ENCODE peak calls at places on chromosomes 2 and 18, in eight cellular contexts. L is fibroblast of the aortic adventitia, H is SJSA1, A is A549, F is K562, Q is lower lobe of right lung, I is HL-60, U is neuronal stem cell. K is an unnamed sample.

GRCh38 chr2:161988589-161988988 is 85.4 kb downstream of the DPP4 start:
- DNase-seq in L (no peak), H (no peak), A (no peak), F (peak), Q (no peak), I (no peak), U (no peak), K (no peak)

GRCh38 chr18:7307586-7307985 is 76.7 kb downstream of the LRRC30 start:
- DNase-seq in L (no peak), H (no peak), A (no peak), F (no peak), Q (no peak), I (no peak), U (no peak), K (no peak)

GRCh38 chr2:127656569-127657231 is 10.7 kb downstream of the GPR17 start:
- DNase-seq in L (no peak), H (no peak), A (no peak), F (no peak), Q (peak), I (no peak), U (no peak), K (peak)

GRCh38 chr2:205235434-205235833 is 446.9 kb upstream of the NRP2 start:
- DNase-seq in L (no peak), H (no peak), A (peak), F (no peak), Q (no peak), I (no peak), U (no peak), K (no peak)

GRCh38 chr18:36378194-36378593 is 80.7 kb downstream of the FHOD3 start:
- DNase-seq in L (no peak), H (no peak), A (no peak), F (no peak), Q (no peak), I (no peak), U (no peak), K (no peak)

GRCh38 chr2:182866461-182867369 is at the start of gene FRZB:
- DNase-seq in L (peak), H (peak), A (no peak), F (peak), Q (peak), I (no peak), U (peak), K (peak)

GRCh38 chr2:127770973-127771735 is 39.8 kb downstream of the WDR33 start:
- DNase-seq in L (peak), H (no peak), A (peak), F (no peak), Q (no peak), I (peak), U (no peak), K (no peak)

GRCh38 chr2:106108351-106108750 is 85.8 kb downstream of the UXS1 start:
- DNase-seq in L (peak), H (no peak), A (peak), F (no peak), Q (no peak), I (no peak), U (no peak), K (no peak)

GRCh38 chr2:144925886-144926285 is 406.0 kb upstream of the ZEB2 start:
- DNase-seq in L (no peak), H (no peak), A (no peak), F (no peak), Q (no peak), I (no peak), U (no peak), K (no peak)

GRCh38 chr2:120579916-120580685 is 155.6 kb upstream of the GLI2 start:
- DNase-seq in L (no peak), H (no peak), A (no peak), F (no peak), Q (no peak), I (no peak), U (no peak), K (no peak)

GRCh38 chr2:84388133-84388532 is 70.9 kb downstream of the SUCLG1 start:
- DNase-seq in L (peak), H (no peak), A (no peak), F (no peak), Q (no peak), I (no peak), U (no peak), K (no peak)

GRCh38 chr2:234771985-234772774 is 179.6 kb upstream of the SH3BP4 start:
- DNase-seq in L (peak), H (no peak), A (no peak), F (no peak), Q (no peak), I (no peak), U (no peak), K (no peak)

GRCh38 chr2:111667001-111667400 is 217.0 kb downstream of the ANAPC1 start:
- DNase-seq in L (no peak), H (no peak), A (no peak), F (no peak), Q (no peak), I (no peak), U (no peak), K (no peak)

GRCh38 chr2:18440141-18440605 is 120.3 kb downstream of the RDH14 start:
- DNase-seq in L (peak), H (no peak), A (no peak), F (no peak), Q (no peak), I (no peak), U (no peak), K (no peak)

GRCh38 chr2:69615078-69615630 is 28.4 kb downstream of the AAK1 start:
- DNase-seq in L (peak), H (no peak), A (no peak), F (no peak), Q (no peak), I (no peak), U (no peak), K (no peak)

GRCh38 chr2:232999354-232999753 is 13.7 kb downstream of the NGEF start:
- DNase-seq in L (no peak), H (peak), A (no peak), F (peak), Q (no peak), I (no peak), U (no peak), K (peak)

GRCh38 chr2:233928594-233929351 is 11.6 kb downstream of the TRPM8 start:
- DNase-seq in L (peak), H (no peak), A (peak), F (peak), Q (no peak), I (no peak), U (peak), K (no peak)

GRCh38 chr2:107324166-107324565 is 438.2 kb upstream of the ST6GAL2 start:
- DNase-seq in L (no peak), H (no peak), A (no peak), F (no peak), Q (no peak), I (no peak), U (no peak), K (no peak)

GRCh38 chr2:109128466-109129355 is at the start of gene SH3RF3:
- DNase-seq in L (peak), H (peak), A (peak), F (no peak), Q (peak), I (peak), U (peak), K (peak)

GRCh38 chr2:183456177-183456576 is 331.9 kb downstream of the NUP35 start:
- DNase-seq in L (no peak), H (no peak), A (no peak), F (no peak), Q (no peak), I (no peak), U (no peak), K (no peak)

GRCh38 chr2:58138631-58139030 is 92.0 kb downstream of the VRK2 start:
- DNase-seq in L (peak), H (no peak), A (no peak), F (no peak), Q (no peak), I (no peak), U (no peak), K (no peak)

GRCh38 chr2:39571197-39571731 is 94.5 kb upstream of the TMEM178A start:
- DNase-seq in L (peak), H (no peak), A (no peak), F (no peak), Q (no peak), I (no peak), U (no peak), K (peak)

GRCh38 chr18:74397572-74397971 is 59.5 kb downstream of the DIPK1C start:
- DNase-seq in L (no peak), H (no peak), A (no peak), F (no peak), Q (no peak), I (no peak), U (no peak), K (no peak)

GRCh38 chr18:2002178-2002577 is 569.1 kb downstream of the METTL4 start:
- DNase-seq in L (peak), H (no peak), A (no peak), F (no peak), Q (no peak), I (no peak), U (peak), K (no peak)

GRCh38 chr2:29218550-29219125 is 103.4 kb downstream of the CLIP4 start:
- DNase-seq in L (no peak), H (no peak), A (no peak), F (no peak), Q (no peak), I (no peak), U (no peak), K (peak)

GRCh38 chr18:49016648-49017539 is 66.1 kb upstream of the SMAD7 start:
- DNase-seq in L (peak), H (peak), A (peak), F (peak), Q (peak), I (no peak), U (peak), K (no peak)

GRCh38 chr2:136246086-136246669 is 128.2 kb upstream of the CXCR4 start:
- DNase-seq in L (peak), H (peak), A (peak), F (no peak), Q (peak), I (peak), U (no peak), K (peak)

GRCh38 chr2:161480123-161480522 is 64.0 kb downstream of the TBR1 start:
- DNase-seq in L (no peak), H (no peak), A (no peak), F (no peak), Q (no peak), I (no peak), U (no peak), K (no peak)

GRCh38 chr2:20378341-20378740 is 27.7 kb upstream of the PUM2 start:
- DNase-seq in L (no peak), H (no peak), A (no peak), F (no peak), Q (no peak), I (no peak), U (no peak), K (no peak)

GRCh38 chr2:30920511-30920910 is 113.3 kb upstream of the CAPN13 start:
- DNase-seq in L (no peak), H (no peak), A (no peak), F (no peak), Q (no peak), I (no peak), U (no peak), K (no peak)

GRCh38 chr2:219744698-219745097 is 117.3 kb downstream of the SLC4A3 start:
- DNase-seq in L (no peak), H (no peak), A (no peak), F (no peak), Q (no peak), I (no peak), U (no peak), K (no peak)

DNA sequence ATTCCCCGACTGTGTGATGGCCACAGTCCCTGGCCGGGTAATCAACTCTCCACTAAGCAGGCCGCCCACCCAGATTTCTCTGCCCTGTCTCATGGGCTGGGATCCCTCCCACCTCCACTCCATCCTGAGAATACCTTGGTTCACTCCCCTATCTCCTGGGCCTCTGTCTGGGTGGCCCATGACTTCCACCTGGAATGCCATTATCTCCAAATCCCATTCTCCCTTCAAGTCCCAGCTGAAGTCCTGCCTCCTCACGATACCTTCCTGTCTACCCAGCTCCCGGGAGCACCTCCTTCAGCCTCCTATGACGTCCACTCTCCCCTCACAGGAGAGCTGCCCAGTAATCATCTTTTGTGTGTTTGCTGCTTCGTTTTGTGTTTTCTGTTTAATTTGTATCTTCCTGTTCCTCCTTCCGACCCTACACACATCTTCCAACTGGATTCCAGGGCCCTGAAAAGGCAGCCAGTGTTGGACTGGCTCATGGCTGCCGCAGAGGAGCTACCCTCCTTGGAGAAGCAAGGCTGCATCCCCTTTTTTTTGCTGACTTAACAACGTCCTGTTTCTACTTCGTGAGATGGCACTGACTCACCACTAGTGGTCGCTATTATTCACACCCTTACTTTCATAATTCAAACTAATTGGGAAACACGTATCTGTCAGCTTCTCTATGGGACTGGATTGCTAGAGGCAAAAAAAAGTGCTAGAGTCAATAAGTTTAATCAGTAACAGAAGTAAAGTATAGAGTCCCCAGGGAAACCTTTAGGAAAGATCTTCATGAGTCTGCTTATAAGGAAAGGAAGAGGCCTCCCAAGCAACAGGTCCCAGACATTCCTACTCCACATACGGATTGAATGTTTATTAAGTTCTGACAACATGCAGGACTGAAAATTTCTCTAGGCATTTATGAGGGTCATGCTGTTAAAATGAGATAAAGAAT is 171.9 kb upstream of the GATA6 start:
- DNase-seq in L (peak), H (no peak), A (peak), F (peak), Q (no peak), I (peak), U (peak), K (no peak)
- H3K4me3 ChIP-seq in L (no peak), H (no peak), A (no peak), F (no peak), Q (no peak), I (no peak), U (no peak), K (no peak)

GRCh38 chr2:10234409-10235094 is 68.2 kb upstream of the HPCAL1 start:
- DNase-seq in L (peak), H (no peak), A (no peak), F (no peak), Q (peak), I (no peak), U (no peak), K (no peak)
- H3K4me3 ChIP-seq in L (no peak), H (no peak), A (no peak), F (no peak), Q (no peak), I (no peak), U (no peak), K (no peak)

GRCh38 chr2:130334026-130334425 is 8.7 kb upstream of the IMP4 start:
- DNase-seq in L (no peak), H (peak), A (no peak), F (no peak), Q (no peak), I (no peak), U (no peak), K (no peak)

GRCh38 chr2:130336877-130337734 is 5.6 kb upstream of the IMP4 start:
- DNase-seq in L (peak), H (peak), A (peak), F (peak), Q (peak), I (no peak), U (peak), K (peak)

GRCh38 chr2:130337735-130338325 is 4.9 kb upstream of the IMP4 start:
- DNase-seq in L (peak), H (peak), A (no peak), F (peak), Q (no peak), I (no peak), U (no peak), K (no peak)

GRCh38 chr2:130335226-130335625 is 7.5 kb upstream of the IMP4 start:
- DNase-seq in L (no peak), H (peak), A (no peak), F (no peak), Q (no peak), I (no peak), U (no peak), K (no peak)

GRCh38 chr2:130336150-130336876 is 6.4 kb upstream of the IMP4 start:
- DNase-seq in L (no peak), H (peak), A (peak), F (no peak), Q (no peak), I (no peak), U (no peak), K (no peak)
- H3K4me3 ChIP-seq in L (no peak), H (no peak), A (peak), F (peak), Q (no peak), I (no peak), U (no peak), K (no peak)

GRCh38 chr18:25423267-25423666 is 71.3 kb upstream of the ZNF521 start:
- DNase-seq in L (no peak), H (no peak), A (no peak), F (no peak), Q (no peak), I (no peak), U (no peak), K (no peak)
- H3K4me3 ChIP-seq in L (no peak), H (no peak), A (no peak), F (no peak), Q (no peak), I (no peak), U (no peak), K (no peak)

GRCh38 chr18:79704631-79705030 is 25.0 kb downstream of the CTDP1 start:
- DNase-seq in L (no peak), H (no peak), A (no peak), F (no peak), Q (no peak), I (no peak), U (no peak), K (no peak)

GRCh38 chr18:79707239-79707638 is 27.6 kb downstream of the CTDP1 start:
- DNase-seq in L (no peak), H (no peak), A (no peak), F (no peak), Q (no peak), I (no peak), U (no peak), K (no peak)

GRCh38 chr18:79706658-79707057 is 27.1 kb downstream of the CTDP1 start:
- DNase-seq in L (no peak), H (no peak), A (no peak), F (no peak), Q (no peak), I (no peak), U (no peak), K (no peak)

GRCh38 chr18:79706006-79706405 is 26.4 kb downstream of the CTDP1 start:
- DNase-seq in L (no peak), H (no peak), A (no peak), F (no peak), Q (no peak), I (no peak), U (no peak), K (no peak)

DNA sequence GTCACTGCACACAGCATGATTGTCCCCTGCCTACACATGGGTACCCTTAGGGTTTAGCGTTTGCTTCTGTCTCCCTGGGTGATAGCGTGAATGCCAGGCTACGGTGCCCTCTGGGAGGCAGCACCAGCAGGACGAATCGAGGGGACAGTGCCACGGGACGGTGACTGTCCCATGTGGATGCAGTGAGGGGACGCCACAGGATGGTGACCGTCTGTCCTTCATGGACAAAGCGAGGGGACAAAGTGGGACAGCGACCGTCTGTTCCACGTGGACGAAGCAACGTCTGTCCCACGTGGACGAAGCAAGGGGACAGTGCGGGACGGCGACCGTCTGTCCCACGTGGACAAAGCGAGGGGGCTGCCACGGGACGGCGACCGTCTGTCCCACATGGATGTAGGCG is 25.7 kb downstream of the CTDP1 start:
- DNase-seq in L (no peak), H (no peak), A (no peak), F (no peak), Q (peak), I (no peak), U (no peak), K (no peak)
- H3K4me3 ChIP-seq in L (no peak), H (no peak), A (no peak), F (no peak), Q (no peak), I (no peak), U (peak), K (no peak)

GRCh38 chr2:157174321-157174720 is 83.2 kb upstream of the GALNT5 start:
- DNase-seq in L (no peak), H (no peak), A (no peak), F (no peak), Q (no peak), I (no peak), U (no peak), K (no peak)

GRCh38 chr2:157170299-157170698 is 87.2 kb upstream of the GALNT5 start:
- DNase-seq in L (no peak), H (no peak), A (no peak), F (no peak), Q (no peak), I (no peak), U (no peak), K (no peak)

GRCh38 chr2:157172239-157172638 is 85.3 kb upstream of the GALNT5 start:
- DNase-seq in L (peak), H (no peak), A (no peak), F (no peak), Q (no peak), I (no peak), U (no peak), K (no peak)

GRCh38 chr2:157173740-157174184 is 83.7 kb upstream of the GALNT5 start:
- DNase-seq in L (peak), H (peak), A (peak), F (no peak), Q (no peak), I (no peak), U (no peak), K (no peak)

DNA sequence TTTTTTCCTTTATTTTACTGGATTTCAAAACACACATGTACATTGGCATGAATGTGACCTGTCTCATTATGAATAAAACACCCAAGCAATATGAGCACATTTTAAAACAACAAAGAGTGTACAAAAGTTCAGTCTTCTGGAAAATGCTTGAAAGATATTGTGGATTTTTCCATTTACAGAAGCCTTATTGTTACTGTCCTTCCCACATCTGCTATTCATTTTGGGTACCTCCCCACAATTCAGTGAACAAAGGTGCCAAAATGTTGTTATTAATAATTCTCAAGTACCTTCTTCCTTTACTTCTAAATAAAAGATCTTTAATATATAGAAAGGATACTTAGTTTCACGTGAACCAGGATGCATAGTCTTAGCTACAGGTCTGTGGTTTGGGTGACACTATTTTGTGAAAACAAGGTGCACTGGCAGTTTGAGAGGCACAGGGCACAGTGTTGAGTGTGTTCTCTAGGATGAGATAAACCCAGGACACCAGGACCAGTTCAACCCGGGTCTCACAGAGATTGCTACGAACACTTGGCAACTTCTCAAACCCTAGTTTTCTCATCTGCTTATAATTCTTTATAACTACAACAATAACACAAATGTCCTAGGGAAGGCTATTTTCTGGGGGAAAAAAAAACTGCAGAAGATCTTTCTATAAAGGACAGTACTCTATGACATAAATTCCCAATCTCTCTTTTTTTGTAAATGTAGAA is 84.5 kb upstream of the GALNT5 start:
- DNase-seq in L (peak), H (no peak), A (peak), F (no peak), Q (no peak), I (no peak), U (no peak), K (no peak)
- H3K4me3 ChIP-seq in L (peak), H (no peak), A (peak), F (no peak), Q (no peak), I (no peak), U (no peak), K (no peak)

K was measured in right lobe of liver.